ENCODE peak calls at places on chromosomes 6 and 20, in four cellular contexts. V is activated naive CD8-positive, alpha-beta T cell treated with anti-CD3 and anti-CD28 coated beads, Interleukin-2, amount 50 U/mL, for 16 hours; B is stimulated activated CD4-positive, alpha-beta T cell treated with anti-CD3 and anti-CD28 coated beads, Interleukin-15, amount 100 ng/mL, for 1 hour; W is AML-193. T is an unnamed sample.
A peak's percentile ranks its signal among the peaks of the same experiment; 100 is the strongest.

GRCh38 chr6:116218172-116218633 is 35.7 kb downstream of the TSPYL4 start:
- DNase-seq in V (no peak), B (no peak), W (peak; percentile 74), T (no peak)

GRCh38 chr6:786946-787763 is 94.2 kb upstream of the EXOC2 start:
- DNase-seq in V (no peak), B (no peak), W (peak; percentile 43), T (no peak)

GRCh38 chr6:135851442-135852271 is at the start of gene PDE7B:
- DNase-seq in V (no peak), B (no peak), W (peak; percentile 91), T (no peak)

GRCh38 chr6:43504756-43505593 is 5.2 kb downstream of the LRRC73 start:
- DNase-seq in V (no peak), B (no peak), W (no peak), T (no peak)

GRCh38 chr6:134368670-134369069 is 50.8 kb upstream of the SGK1 start:
- DNase-seq in V (no peak), B (no peak), W (no peak), T (no peak)

GRCh38 chr6:166348305-166348949 is 6.1 kb upstream of the SFT2D1 start:
- DNase-seq in V (no peak), B (no peak), W (peak; percentile 87), T (no peak)

GRCh38 chr6:142892254-142893021 is 52.5 kb downstream of the HIVEP2 start:
- DNase-seq in V (no peak), B (no peak), W (no peak), T (no peak)

GRCh38 chr20:14979472-14979986 is 642.1 kb upstream of the FLRT3 start:
- DNase-seq in V (no peak), B (no peak), W (no peak), T (no peak)

GRCh38 chr6:47453372-47453936 is 24.1 kb upstream of the CD2AP start:
- DNase-seq in V (no peak), B (no peak), W (no peak), T (no peak)

GRCh38 chr6:106997392-106998257 is 23.1 kb upstream of the CD24 start:
- DNase-seq in V (no peak), B (no peak), W (peak; percentile 78), T (peak; percentile 15)

GRCh38 chr6:10633216-10633615 is 61.2 kb downstream of the C6orf52 start:
- DNase-seq in V (no peak), B (no peak), W (peak; percentile 99), T (no peak)

GRCh38 chr6:159790947-159791598 is 806 bp downstream of the MRPL18 start:
- DNase-seq in V (no peak), B (no peak), W (peak; percentile 37), T (no peak)

GRCh38 chr6:107746461-107747030 is 77.6 kb downstream of the SCML4 start:
- DNase-seq in V (no peak), B (no peak), W (no peak), T (no peak)

GRCh38 chr6:44058617-44059358 is 68.5 kb downstream of the MRPL14 start:
- DNase-seq in V (no peak), B (no peak), W (no peak), T (no peak)

GRCh38 chr6:17103715-17104114 is 1.9 kb downstream of the STMND1 start:
- DNase-seq in V (no peak), B (no peak), W (no peak), T (no peak)

GRCh38 chr6:53795702-53796450 is 1.1 kb downstream of the LRRC1 start:
- DNase-seq in V (no peak), B (peak; percentile 3), W (peak; percentile 40), T (no peak)

GRCh38 chr6:20719980-20720379 is 185.7 kb downstream of the CDKAL1 start:
- DNase-seq in V (no peak), B (no peak), W (no peak), T (no peak)

GRCh38 chr20:61808497-61808896 is 257.2 kb downstream of the TAF4 start:
- DNase-seq in V (no peak), B (no peak), W (no peak), T (no peak)

GRCh38 chr6:16148498-16148897 is 19.6 kb downstream of the MYLIP start:
- DNase-seq in V (no peak), B (no peak), W (no peak), T (no peak)

GRCh38 chr6:33874136-33874535 is 70.3 kb upstream of the MLN start:
- DNase-seq in V (no peak), B (no peak), W (no peak), T (no peak)

GRCh38 chr6:43799671-43800623 is 29.9 kb downstream of the VEGFA start:
- DNase-seq in V (no peak), B (no peak), W (peak; percentile 96), T (no peak)

GRCh38 chr20:17504898-17505663 is 26.1 kb downstream of the BFSP1 start:
- DNase-seq in V (no peak), B (peak; percentile 6), W (peak; percentile 69), T (peak; percentile 18)

T was measured in stimulated activated CD8-positive, alpha-beta memory T cell treated with anti-CD3 and anti-CD28 coated beads, Interleukin-4, amount 100 ng/mL, for 4 hours.